ENCODE peak calls at places on chromosomes 4 and X, in ten cellular contexts. P is GM12864, V is HCT116, T is IMR-90, L is fibroblast of mammary gland, K is AG10803, X is right lobe of liver, H is fibroblast of lung, I is uterus, Z is GM23338. C is an unnamed sample.

GRCh38 chr4:174592985-174593335 is 70.7 kb upstream of the HPGD start:
- DNase-seq in P (no peak), V (no peak), T (peak), L (peak), K (peak), X (no peak), H (peak), I (no peak), Z (no peak), C (peak)

GRCh38 chr4:107468812-107469211 is 251.2 kb downstream of the PAPSS1 start:
- DNase-seq in P (peak), V (no peak), T (no peak), L (peak), K (peak), X (no peak), H (no peak), I (no peak), Z (no peak), C (no peak)

GRCh38 chr4:5747746-5748365 is 36.9 kb downstream of the EVC start:
- DNase-seq in P (no peak), V (no peak), T (peak), L (peak), K (peak), X (no peak), H (peak), I (peak), Z (no peak), C (peak)

GRCh38 chr4:3791910-3792542 is 25.8 kb downstream of the ADRA2C start:
- DNase-seq in P (no peak), V (no peak), T (peak), L (no peak), K (no peak), X (peak), H (no peak), I (no peak), Z (peak), C (peak)

GRCh38 chr4:155403886-155404285 is 27.1 kb upstream of the MAP9 start:
- DNase-seq in P (no peak), V (peak), T (peak), L (peak), K (peak), X (no peak), H (peak), I (no peak), Z (peak), C (peak)

GRCh38 chr4:128868758-128869157 is 59.3 kb downstream of the JADE1 start:
- DNase-seq in P (no peak), V (no peak), T (no peak), L (peak), K (peak), X (no peak), H (no peak), I (no peak), Z (no peak), C (peak)

GRCh38 chr4:3713346-3713745 is 52.8 kb upstream of the ADRA2C start:
- DNase-seq in P (no peak), V (no peak), T (no peak), L (no peak), K (no peak), X (no peak), H (no peak), I (no peak), Z (no peak), C (no peak)

GRCh38 chr4:125317526-125317880 is 2.7 kb downstream of the FAT4 start:
- DNase-seq in P (no peak), V (no peak), T (peak), L (peak), K (peak), X (peak), H (peak), I (peak), Z (peak), C (peak)

GRCh38 chr4:70183168-70183939 is 12.2 kb upstream of the ODAM start:
- DNase-seq in P (peak), V (peak), T (peak), L (peak), K (peak), X (peak), H (peak), I (no peak), Z (peak), C (peak)

GRCh38 chr4:127131527-127131926 is 501.2 kb upstream of the INTU start:
- DNase-seq in P (no peak), V (no peak), T (no peak), L (no peak), K (no peak), X (no peak), H (no peak), I (no peak), Z (no peak), C (no peak)

GRCh38 chr4:67751260-67751659 is 2.9 kb downstream of the GNRHR start:
- DNase-seq in P (no peak), V (no peak), T (peak), L (peak), K (peak), X (no peak), H (peak), I (no peak), Z (no peak), C (peak)

GRCh38 chr4:119068529-119068962 is 67.1 kb upstream of the MYOZ2 start:
- DNase-seq in P (no peak), V (no peak), T (peak), L (no peak), K (no peak), X (no peak), H (no peak), I (peak), Z (peak), C (peak)

GRCh38 chr4:145234086-145234694 is 53.8 kb upstream of the OTUD4 start:
- DNase-seq in P (peak), V (peak), T (peak), L (peak), K (peak), X (peak), H (peak), I (no peak), Z (peak), C (peak)

GRCh38 chr4:68074397-68074796 is 55.3 kb downstream of the TMPRSS11F start:
- DNase-seq in P (no peak), V (no peak), T (no peak), L (peak), K (peak), X (no peak), H (no peak), I (no peak), Z (no peak), C (no peak)

GRCh38 chrX:55011294-55011693 is 11.1 kb downstream of the APEX2 start:
- DNase-seq in P (no peak), V (no peak), T (peak), L (peak), K (no peak), X (no peak), H (peak), I (no peak), Z (no peak), C (no peak)

GRCh38 chrX:130874751-130875150 is 28.3 kb downstream of the ENOX2 start:
- DNase-seq in P (no peak), V (no peak), T (peak), L (peak), K (peak), X (no peak), H (peak), I (no peak), Z (no peak), C (peak)

GRCh38 chrX:1244164-1245076 is 24.2 kb upstream of the CSF2RA start:
- DNase-seq in P (no peak), V (no peak), T (no peak), L (no peak), K (no peak), X (no peak), H (no peak), I (no peak), Z (peak), C (no peak)

GRCh38 chr4:1855334-1856070 is 454 bp downstream of the LETM1 start:
- DNase-seq in P (no peak), V (no peak), T (no peak), L (no peak), K (no peak), X (no peak), H (no peak), I (no peak), Z (no peak), C (no peak)

GRCh38 chr4:99921174-99921573 is 25.2 kb downstream of the DNAJB14 start:
- DNase-seq in P (no peak), V (no peak), T (no peak), L (no peak), K (no peak), X (no peak), H (no peak), I (no peak), Z (no peak), C (no peak)

GRCh38 chr4:148229798-148230197 is 212.4 kb downstream of the NR3C2 start:
- DNase-seq in P (no peak), V (no peak), T (no peak), L (no peak), K (no peak), X (no peak), H (no peak), I (no peak), Z (no peak), C (no peak)

GRCh38 chrX:24999501-24999900 is 16.3 kb downstream of the ARX start:
- DNase-seq in P (no peak), V (no peak), T (no peak), L (no peak), K (no peak), X (no peak), H (no peak), I (no peak), Z (no peak), C (no peak)

DNA sequence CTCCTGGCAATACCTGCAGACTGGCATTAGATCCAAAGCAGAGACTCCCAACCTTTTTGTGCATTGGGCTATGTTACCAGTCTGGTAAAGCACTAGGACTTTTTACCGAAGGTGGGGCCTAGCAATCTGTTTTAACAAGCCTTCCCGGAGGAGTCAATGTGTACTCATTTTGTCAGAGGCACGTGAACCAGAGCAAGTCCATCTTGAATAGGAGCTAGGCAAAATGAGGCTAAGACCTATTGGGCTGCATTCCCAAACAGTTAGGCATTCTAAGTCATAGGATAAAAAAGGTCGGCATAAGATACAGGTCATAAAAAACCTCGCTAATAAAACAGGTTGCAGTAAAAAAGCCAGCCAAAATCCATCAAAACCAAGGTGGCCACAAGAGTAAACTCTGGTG is 22.3 kb downstream of the ADGRA3 start:
- DNase-seq in P (no peak), V (no peak), T (no peak), L (no peak), K (no peak), X (no peak), H (no peak), I (no peak), Z (no peak), C (no peak)
- H3K4me3 ChIP-seq in P (no peak), V (no peak), T (no peak), L (no peak), K (no peak), X (no peak), H (no peak), I (no peak), Z (no peak), C (no peak)

GRCh38 chrX:10326578-10326977 is 169.8 kb downstream of the CLCN4 start:
- DNase-seq in P (no peak), V (peak), T (peak), L (peak), K (peak), X (peak), H (peak), I (no peak), Z (no peak), C (peak)
- TF ChIP-seq CTCF in P (peak), V (peak), T (peak), L (peak), K (peak), X (peak), H (peak), I (peak), Z (peak), C (peak)

GRCh38 chr4:10023806-10024205 is 2.5 kb upstream of the SLC2A9 start:
- DNase-seq in P (no peak), V (no peak), T (peak), L (peak), K (peak), X (no peak), H (no peak), I (no peak), Z (no peak), C (peak)
- H3K4me3 ChIP-seq in P (no peak), V (no peak), T (no peak), L (no peak), K (no peak), X (no peak), H (no peak), I (no peak), Z (no peak), C (no peak)

GRCh38 chrX:115966920-115967319 is 203.6 kb upstream of the AGTR2 start:
- DNase-seq in P (no peak), V (no peak), T (no peak), L (peak), K (no peak), X (no peak), H (no peak), I (no peak), Z (no peak), C (no peak)

GRCh38 chrX:115972717-115973116 is 197.8 kb upstream of the AGTR2 start:
- DNase-seq in P (no peak), V (no peak), T (no peak), L (peak), K (no peak), X (no peak), H (no peak), I (no peak), Z (no peak), C (peak)

GRCh38 chrX:115970718-115971117 is 199.8 kb upstream of the AGTR2 start:
- DNase-seq in P (no peak), V (no peak), T (no peak), L (no peak), K (no peak), X (peak), H (no peak), I (no peak), Z (no peak), C (no peak)

GRCh38 chrX:115968436-115969252 is 201.9 kb upstream of the AGTR2 start:
- DNase-seq in P (peak), V (peak), T (no peak), L (peak), K (no peak), X (peak), H (peak), I (no peak), Z (peak), C (peak)
- TF ChIP-seq CTCF in P (peak), V (no peak), T (no peak), L (peak), K (no peak), X (no peak), H (no peak), I (no peak), Z (peak), C (no peak)

GRCh38 chrX:64395568-64395929 is 297 bp upstream of the MTMR8 start:
- DNase-seq in P (no peak), V (no peak), T (no peak), L (no peak), K (no peak), X (no peak), H (no peak), I (no peak), Z (no peak), C (no peak)
- H3K4me3 ChIP-seq in P (peak), V (peak), T (no peak), L (no peak), K (no peak), X (peak), H (no peak), I (peak), Z (peak), C (no peak)

DNA sequence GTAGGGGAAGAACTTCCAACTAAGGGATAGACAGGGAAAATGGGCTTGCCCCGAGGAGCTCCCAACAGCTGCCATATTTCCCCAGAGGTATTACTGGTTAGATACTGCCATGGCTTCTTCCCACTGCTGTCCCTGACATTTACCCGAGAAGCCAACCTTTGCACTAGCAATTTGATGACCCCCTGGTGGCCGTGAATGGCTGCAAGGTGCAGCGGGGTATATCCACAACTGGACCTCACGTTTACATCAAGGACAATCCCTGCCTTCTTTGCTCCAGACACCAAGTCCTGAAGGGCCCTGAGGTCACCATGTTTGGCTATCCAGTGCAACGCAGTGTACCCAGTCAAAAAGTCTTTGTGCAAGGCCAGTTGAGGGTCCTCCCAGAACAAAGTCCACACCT is 2.3 kb downstream of the SOWAHB start:
- DNase-seq in P (no peak), V (no peak), T (no peak), L (no peak), K (no peak), X (peak), H (no peak), I (no peak), Z (peak), C (no peak)
- TF ChIP-seq CTCF in P (peak), V (peak), T (no peak), L (no peak), K (no peak), X (no peak), H (no peak), I (no peak), Z (peak), C (no peak)

GRCh38 chr4:13548984-13549546 is 4.8 kb upstream of the NKX3-2 start:
- DNase-seq in P (peak), V (peak), T (peak), L (peak), K (peak), X (peak), H (peak), I (peak), Z (peak), C (peak)
- H3K4me3 ChIP-seq in P (peak), V (peak), T (peak), L (peak), K (peak), X (peak), H (peak), I (no peak), Z (peak), C (peak)

C was measured in cardiac fibroblast.